ENCODE peak calls at places on chromosomes 4 and X, in five cellular contexts. O is HepG2, K is K562, S is H1, L is HCT116. D is an unnamed sample.

GRCh38 chrX:78375894-78376293 is 48.5 kb upstream of the CYSLTR1 start:
- DNase-seq in O (no peak), K (no peak), S (no peak), L (no peak), D (no peak)

GRCh38 chrX:105837227-105837626 is 14.9 kb downstream of the NRK start:
- DNase-seq in O (no peak), K (no peak), S (no peak), L (no peak), D (no peak)

GRCh38 chr4:6354626-6355025 is 85.0 kb downstream of the WFS1 start:
- DNase-seq in O (no peak), K (no peak), S (no peak), L (no peak), D (no peak)

GRCh38 chrX:46805270-46805669 is 31.6 kb upstream of the RP2 start:
- DNase-seq in O (no peak), K (no peak), S (no peak), L (no peak), D (no peak)

GRCh38 chr4:140069068-140069467 is 84.9 kb downstream of the MAML3 start:
- DNase-seq in O (no peak), K (no peak), S (no peak), L (no peak), D (no peak)

GRCh38 chr4:15953625-15954024 is 9.3 kb downstream of the FGFBP2 start:
- DNase-seq in O (no peak), K (no peak), S (no peak), L (no peak), D (peak)

GRCh38 chrX:47697171-47697570 is 38.2 kb upstream of the UXT start:
- DNase-seq in O (no peak), K (no peak), S (no peak), L (no peak), D (no peak)

GRCh38 chr4:86482296-86482695 is 111.8 kb upstream of the PTPN13 start:
- DNase-seq in O (no peak), K (no peak), S (no peak), L (no peak), D (no peak)

GRCh38 chrX:93649381-93649780 is 24.0 kb downstream of the NAP1L3 start:
- DNase-seq in O (no peak), K (no peak), S (no peak), L (no peak), D (no peak)

GRCh38 chrX:109374276-109374960 is 107.5 kb downstream of the GUCY2F start:
- DNase-seq in O (no peak), K (no peak), S (no peak), L (no peak), D (no peak)

GRCh38 chr4:173272987-173273386 is 61.2 kb downstream of the HMGB2 start:
- DNase-seq in O (no peak), K (no peak), S (no peak), L (no peak), D (no peak)

GRCh38 chrX:53287493-53288138 is 6.2 kb upstream of the IQSEC2 start:
- DNase-seq in O (no peak), K (no peak), S (no peak), L (peak), D (peak)

GRCh38 chr4:159248383-159249178 is 145.7 kb downstream of the RAPGEF2 start:
- DNase-seq in O (peak), K (no peak), S (no peak), L (no peak), D (no peak)

GRCh38 chrX:114058988-114059418 is 524.9 kb upstream of the HTR2C start:
- DNase-seq in O (no peak), K (no peak), S (no peak), L (no peak), D (no peak)

GRCh38 chr4:112589207-112589606 is 47.5 kb downstream of the ZGRF1 start:
- DNase-seq in O (peak), K (peak), S (no peak), L (peak), D (no peak)

GRCh38 chrX:53354669-53355068 is 67.8 kb downstream of the SMC1A start:
- DNase-seq in O (no peak), K (no peak), S (no peak), L (no peak), D (no peak)

GRCh38 chrX:1582686-1583437 is 8.5 kb upstream of the AKAP17A start:
- DNase-seq in O (peak), K (no peak), S (peak), L (peak), D (no peak)

GRCh38 chr4:6762244-6762615 is 20.3 kb upstream of the KIAA0232 start:
- DNase-seq in O (no peak), K (no peak), S (no peak), L (no peak), D (no peak)

GRCh38 chr4:189364032-189364449 is 576.6 kb upstream of the FRG1 start:
- DNase-seq in O (peak), K (no peak), S (no peak), L (no peak), D (no peak)

GRCh38 chrX:124033821-124034220 is 72.3 kb downstream of the STAG2 start:
- DNase-seq in O (no peak), K (no peak), S (no peak), L (no peak), D (no peak)

DNA sequence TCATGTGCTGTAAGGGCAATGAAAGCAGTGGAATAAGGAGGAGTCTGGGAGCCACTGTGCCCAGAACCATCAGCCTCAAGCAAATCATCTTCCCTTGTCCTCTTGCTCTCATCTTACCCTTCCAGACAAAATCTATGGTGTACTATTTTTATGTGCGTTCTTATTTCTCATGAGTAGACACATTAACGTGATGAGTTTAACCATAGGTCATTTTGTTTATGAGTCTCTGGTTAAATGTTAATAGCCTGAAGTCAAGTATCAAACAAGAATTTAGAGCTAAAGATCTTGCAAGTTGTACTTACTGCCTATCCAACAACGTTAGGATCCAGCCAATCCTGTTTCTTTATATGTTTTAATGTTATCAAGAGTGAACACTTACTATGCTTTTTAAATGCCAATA is 495.3 kb downstream of the SPRY1 start:
- DNase-seq in O (no peak), K (no peak), S (no peak), L (no peak), D (no peak)
- H3K4me2 ChIP-seq in O (no peak), K (no peak), S (no peak), L (no peak), D (no peak)

GRCh38 chrX:86171366-86171765 is 23.1 kb downstream of the DACH2 start:
- DNase-seq in O (peak), K (no peak), S (peak), L (no peak), D (no peak)
- TF ChIP-seq SRF in O (no peak), K (no peak), S (no peak), L (no peak), D (no peak)

GRCh38 chrX:2846992-2847391 is 18.3 kb downstream of the GYG2 start:
- DNase-seq in O (no peak), K (no peak), S (no peak), L (no peak), D (no peak)
- H3K4me2 ChIP-seq in O (no peak), K (no peak), S (no peak), L (no peak), D (no peak)

DNA sequence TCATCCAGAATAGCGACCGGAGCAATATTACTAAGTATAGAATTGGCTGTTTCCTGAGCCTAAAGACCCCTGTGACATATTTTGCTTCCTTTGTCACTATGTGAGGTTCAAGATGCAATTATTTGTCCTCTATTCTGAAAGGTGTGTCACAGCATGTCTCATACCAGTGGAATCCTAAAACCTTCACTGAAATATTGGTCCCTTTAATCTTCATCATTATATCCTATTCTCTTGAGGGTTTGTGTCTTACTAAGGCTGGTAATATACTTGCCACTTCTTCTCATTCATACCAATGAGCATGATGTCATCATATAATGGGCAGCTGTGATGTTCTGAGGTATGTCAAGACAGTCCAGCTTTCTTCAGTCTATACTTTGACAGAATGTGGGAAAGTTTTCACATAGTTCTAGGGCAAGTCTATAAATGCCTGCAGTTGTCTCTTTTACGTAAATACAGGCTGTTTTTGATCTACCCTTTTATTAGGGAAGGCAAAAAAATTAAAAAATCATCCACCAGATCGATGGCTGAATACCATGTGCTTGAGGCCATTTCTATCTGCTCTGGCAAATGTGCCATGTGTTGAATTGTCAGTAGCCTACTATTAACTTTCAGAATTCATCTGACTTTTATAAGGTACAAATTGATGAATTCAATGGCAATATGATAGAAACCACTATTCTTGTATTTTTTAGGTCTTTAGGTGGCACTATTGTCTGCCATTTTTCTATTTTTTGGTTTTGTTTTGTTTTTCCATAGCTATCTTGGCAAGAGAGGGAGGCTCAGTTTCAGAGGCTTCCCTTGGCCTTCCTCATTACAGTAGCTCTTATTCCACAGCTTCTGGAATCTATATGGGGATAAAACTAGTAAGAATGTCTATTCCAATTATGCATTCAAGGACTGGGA is 209.0 kb downstream of the PPARGC1A start:
- DNase-seq in O (no peak), K (no peak), S (no peak), L (no peak), D (no peak)
- TF ChIP-seq SRF in O (no peak), K (no peak), S (no peak), L (no peak), D (no peak)

GRCh38 chr4:71025654-71026053 is 32.2 kb downstream of the DCK start:
- DNase-seq in O (no peak), K (no peak), S (no peak), L (no peak), D (no peak)
- H3K4me2 ChIP-seq in O (no peak), K (no peak), S (no peak), L (peak), D (no peak)

GRCh38 chr4:148495463-148495862 is 53.2 kb upstream of the NR3C2 start:
- DNase-seq in O (no peak), K (no peak), S (no peak), L (no peak), D (no peak)
- TF ChIP-seq SRF in O (no peak), K (no peak), S (no peak), L (no peak), D (no peak)

DNA sequence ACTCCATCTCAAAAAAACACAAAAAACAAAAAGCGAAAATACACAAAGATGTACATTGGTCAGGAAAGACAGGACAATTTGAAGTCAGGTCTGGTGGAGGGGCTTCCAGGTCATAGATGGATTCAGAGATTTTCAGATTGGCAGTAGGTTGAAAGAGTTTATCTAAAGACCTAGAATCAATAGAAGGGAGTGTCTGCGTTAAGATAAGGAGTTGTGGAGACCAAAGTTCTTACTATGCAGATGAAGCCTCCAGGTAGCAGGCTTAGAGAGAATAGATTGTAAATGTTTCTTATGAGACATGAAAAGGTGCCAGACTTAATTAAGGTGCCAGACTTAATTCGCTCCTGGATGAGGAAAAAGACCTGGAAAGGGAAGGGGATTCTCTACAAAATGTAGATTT is 6.9 kb upstream of the RPS3A start:
- DNase-seq in O (no peak), K (no peak), S (no peak), L (no peak), D (no peak)
- H3K4me2 ChIP-seq in O (peak), K (no peak), S (no peak), L (no peak), D (no peak)

GRCh38 chr4:53558061-53558801 is 33.1 kb downstream of the LNX1 start:
- DNase-seq in O (no peak), K (no peak), S (no peak), L (no peak), D (no peak)

GRCh38 chr4:53562409-53562808 is 28.9 kb downstream of the LNX1 start:
- DNase-seq in O (no peak), K (no peak), S (no peak), L (no peak), D (no peak)

GRCh38 chr4:53558981-53559620 is 32.2 kb downstream of the LNX1 start:
- DNase-seq in O (no peak), K (no peak), S (no peak), L (no peak), D (no peak)

GRCh38 chr4:53563824-53564223 is 27.5 kb downstream of the LNX1 start:
- DNase-seq in O (no peak), K (no peak), S (no peak), L (no peak), D (peak)
- TF ChIP-seq SRF in O (no peak), K (no peak), S (no peak), L (no peak), D (no peak)

GRCh38 chrX:16827225-16827624 is 41.0 kb downstream of the TXLNG start:
- DNase-seq in O (no peak), K (no peak), S (no peak), L (no peak), D (no peak)

GRCh38 chrX:16828126-16828908 is 41.8 kb downstream of the RBBP7 start:
- DNase-seq in O (no peak), K (no peak), S (no peak), L (no peak), D (no peak)

GRCh38 chrX:16826207-16826606 is 39.9 kb downstream of the TXLNG start:
- DNase-seq in O (peak), K (peak), S (no peak), L (no peak), D (no peak)

GRCh38 chrX:16822723-16823122 is 36.5 kb downstream of the TXLNG start:
- DNase-seq in O (no peak), K (no peak), S (no peak), L (no peak), D (no peak)

GRCh38 chrX:16825306-16826035 is 39.2 kb downstream of the TXLNG start:
- DNase-seq in O (peak), K (no peak), S (no peak), L (no peak), D (no peak)
- H3K4me2 ChIP-seq in O (no peak), K (no peak), S (no peak), L (no peak), D (no peak)

GRCh38 chrX:83469551-83469950 is 38.5 kb upstream of the POU3F4 start:
- DNase-seq in O (peak), K (peak), S (peak), L (no peak), D (no peak)
- TF ChIP-seq SRF in O (no peak), K (no peak), S (no peak), L (no peak), D (no peak)